ENCODE peak calls at places on chromosomes 16 and 17, in nine cellular contexts. D is WERI-Rb-1, Q is heart left ventricle, O is sigmoid colon, V is kidney, K is SK-N-SH, S is MM.1S, X is psoas muscle, H is Peyer's patch. N is an unnamed sample.

GRCh38 chr17:79082311-79083190 is 7.9 kb downstream of the ENGASE start:
- DNase-seq in D (peak; percentile 86), Q (peak; percentile 42), O (no peak), V (peak; percentile 80), K (peak; percentile 96), S (no peak), X (peak; percentile 76), H (peak; percentile 60), N (peak; percentile 97)

GRCh38 chr16:65728172-65728571 is 606.3 kb upstream of the CDH11 start:
- DNase-seq in D (peak; percentile 20), Q (peak; percentile 14), O (no peak), V (no peak), K (no peak), S (no peak), X (no peak), H (no peak), N (no peak)

GRCh38 chr16:11105038-11105903 is 150.7 kb downstream of the SOCS1 start:
- DNase-seq in D (no peak), Q (no peak), O (peak; percentile 79), V (peak; percentile 48), K (peak; percentile 40), S (peak; percentile 73), X (peak; percentile 61), H (peak; percentile 79), N (peak; percentile 92)

GRCh38 chr16:29237971-29238370 is 168.5 kb downstream of the NPIPB11 start:
- DNase-seq in D (no peak), Q (no peak), O (peak; percentile 11), V (no peak), K (no peak), S (no peak), X (no peak), H (no peak), N (no peak)

GRCh38 chr17:31415640-31416502 is 24.4 kb downstream of the RAB11FIP4 start:
- DNase-seq in D (no peak), Q (no peak), O (no peak), V (peak; percentile 61), K (no peak), S (no peak), X (no peak), H (no peak), N (no peak)

GRCh38 chr16:56295059-56295673 is 103.9 kb downstream of the GNAO1 start:
- DNase-seq in D (no peak), Q (no peak), O (no peak), V (no peak), K (no peak), S (no peak), X (no peak), H (no peak), N (no peak)

GRCh38 chr17:30377574-30377973 is 1.2 kb upstream of the CPD start:
- DNase-seq in D (no peak), Q (no peak), O (no peak), V (no peak), K (no peak), S (no peak), X (no peak), H (no peak), N (no peak)

GRCh38 chr16:54411555-54411954 is 125.0 kb upstream of the IRX3 start:
- DNase-seq in D (no peak), Q (peak; percentile 44), O (no peak), V (no peak), K (no peak), S (no peak), X (no peak), H (no peak), N (no peak)

GRCh38 chr16:2224183-2224486 is 744 bp downstream of the E4F1 start:
- DNase-seq in D (no peak), Q (no peak), O (no peak), V (no peak), K (no peak), S (peak; percentile 49), X (no peak), H (no peak), N (peak; percentile 98)

GRCh38 chr16:57167951-57168350 is 17.9 kb downstream of the PSME3IP1 start:
- DNase-seq in D (no peak), Q (no peak), O (peak; percentile 33), V (no peak), K (peak; percentile 46), S (peak; percentile 69), X (no peak), H (no peak), N (peak; percentile 83)

GRCh38 chr17:79774561-79774975 is 3.4 kb upstream of the CBX2 start:
- DNase-seq in D (peak; percentile 53), Q (no peak), O (no peak), V (peak; percentile 34), K (no peak), S (no peak), X (no peak), H (no peak), N (no peak)

GRCh38 chr17:46818929-46819859 is 702 bp upstream of the WNT3 start:
- DNase-seq in D (no peak), Q (no peak), O (no peak), V (no peak), K (peak; percentile 57), S (no peak), X (no peak), H (peak; percentile 48), N (peak; percentile 93)

GRCh38 chr17:11493947-11494346 is 104.3 kb upstream of the DNAH9 start:
- DNase-seq in D (peak; percentile 58), Q (no peak), O (no peak), V (no peak), K (no peak), S (no peak), X (no peak), H (no peak), N (no peak)

GRCh38 chr16:23407436-23408125 is 45.4 kb downstream of the COG7 start:
- DNase-seq in D (no peak), Q (no peak), O (peak; percentile 28), V (no peak), K (no peak), S (no peak), X (no peak), H (no peak), N (no peak)
- H3K9me3 ChIP-seq in D (no peaks in the 10 kb centered on the region), Q (no peaks in the 10 kb centered on the region), O (no peaks in the 10 kb centered on the region), V (no peaks in the 10 kb centered on the region), K (no peaks in the 10 kb centered on the region), S (no peaks in the 10 kb centered on the region), X (no peaks in the 10 kb centered on the region), H (no peaks in the 10 kb centered on the region), N (no peaks in the 10 kb centered on the region)

DNA sequence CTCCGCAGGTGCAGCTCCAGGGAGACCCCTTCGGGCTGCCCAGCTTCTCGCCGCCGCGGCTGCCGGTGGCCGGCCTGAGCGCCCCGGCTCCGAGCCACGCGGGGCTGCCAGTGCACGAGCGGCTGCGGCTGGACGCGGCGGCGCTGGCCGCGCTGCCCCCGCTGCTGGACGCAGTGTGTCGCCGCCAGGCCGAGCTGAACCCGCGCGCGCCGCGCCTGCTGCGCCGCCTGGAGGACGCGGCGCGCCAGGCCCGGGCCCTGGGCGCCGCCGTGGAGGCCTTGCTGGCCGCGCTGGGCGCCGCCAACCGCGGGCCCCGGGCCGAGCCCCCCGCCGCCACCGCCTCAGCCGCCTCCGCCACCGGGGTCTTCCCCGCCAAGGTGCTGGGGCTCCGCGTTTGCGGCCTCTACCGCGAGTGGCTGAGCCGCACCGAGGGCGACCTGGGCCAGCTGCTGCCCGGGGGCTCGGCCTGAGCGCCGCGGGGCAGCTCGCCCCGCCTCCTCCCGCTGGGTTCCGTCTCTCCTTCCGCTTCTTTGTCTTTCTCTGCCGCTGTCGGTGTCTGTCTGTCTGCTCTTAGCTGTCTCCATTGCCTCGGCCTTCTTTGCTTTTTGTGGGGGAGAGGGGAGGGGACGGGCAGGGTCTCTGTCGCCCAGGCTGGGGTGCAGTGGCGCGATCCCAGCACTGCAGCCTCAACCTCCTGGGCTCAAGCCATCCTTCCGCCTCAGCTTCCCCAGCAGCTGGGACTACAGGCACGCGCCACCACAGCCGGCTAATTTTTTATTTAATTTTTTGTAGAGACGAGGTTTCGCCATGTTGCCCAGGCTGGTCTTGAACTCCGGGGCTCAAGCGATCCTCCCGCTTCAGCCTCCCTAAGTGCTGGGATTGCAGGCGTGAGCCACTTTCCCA is 5.9 kb downstream of the CTF1 start:
- DNase-seq in D (peak; percentile 68), Q (peak; percentile 79), O (peak; percentile 81), V (peak; percentile 87), K (peak; percentile 94), S (peak; percentile 51), X (peak; percentile 87), H (peak; percentile 77), N (peak; percentile 99)
- TF ChIP-seq CTCF in D (peak; percentile 35), Q (peak; percentile 50), O (peak; percentile 17), V (peak; percentile 65), K (no peak), S (no peak), X (peak; percentile 63), H (no peak), N (peak; percentile 18)

GRCh38 chr16:35302859-35303258 is 1843.4 kb downstream of the TP53TG3F start:
- DNase-seq in D (no peak), Q (no peak), O (no peak), V (no peak), K (no peak), S (no peak), X (no peak), H (no peak), N (no peak)
- H3K9me3 ChIP-seq in D (no peaks in the 10 kb centered on the region), Q (no peaks in the 10 kb centered on the region), O (no peaks in the 10 kb centered on the region), V (peaks cover 3% of the 10 kb centered on the region), K (no peaks in the 10 kb centered on the region), S (no peaks in the 10 kb centered on the region), X (no peaks in the 10 kb centered on the region), H (no peaks in the 10 kb centered on the region), N (peaks cover 6% of the 10 kb centered on the region)

DNA sequence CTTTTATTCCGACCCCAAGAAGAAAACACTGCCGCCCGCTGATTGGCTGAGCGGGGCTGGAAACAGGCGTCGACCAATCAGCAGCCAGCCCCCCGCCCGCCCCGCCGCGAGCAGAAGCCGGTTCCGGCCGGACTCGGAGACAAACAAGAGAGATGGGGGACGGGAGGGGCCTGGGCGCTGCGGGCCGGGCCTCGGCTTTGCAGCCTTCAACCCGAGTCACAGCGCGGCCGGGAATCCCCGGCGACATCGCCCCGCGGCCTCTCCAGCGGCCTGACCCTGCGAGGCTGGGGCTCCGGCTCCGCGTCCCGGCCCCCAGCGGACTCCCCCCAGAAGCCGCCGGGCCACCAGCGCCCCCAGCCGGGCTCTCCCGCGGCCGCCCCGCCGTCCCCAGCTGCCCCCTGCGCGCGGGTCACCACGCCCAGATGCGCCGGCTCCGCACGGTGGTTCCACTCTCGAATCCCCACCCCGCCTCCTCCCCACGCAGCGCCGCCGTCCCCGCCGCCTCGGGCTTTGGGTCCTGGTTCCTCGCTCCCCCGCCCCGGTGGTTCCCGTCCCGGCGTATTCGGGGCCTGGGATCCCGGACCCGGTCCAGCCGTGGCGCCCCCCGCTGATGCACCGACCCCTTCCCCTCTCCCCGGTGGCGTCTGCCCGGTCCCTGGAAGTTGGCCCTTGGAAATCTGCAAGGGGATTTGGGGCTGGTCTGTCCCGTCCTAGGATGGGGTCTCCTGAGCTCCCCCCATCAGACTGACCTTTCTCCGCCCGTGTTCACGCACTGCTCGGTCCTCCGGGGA is 417 bp upstream of the SLC43A2 start:
- DNase-seq in D (peak; percentile 98), Q (peak; percentile 97), O (peak; percentile 97), V (peak; percentile 98), K (peak; percentile 99), S (peak; percentile 94), X (peak; percentile 97), H (peak; percentile 97), N (peak; percentile 100)
- TF ChIP-seq CTCF in D (peak; percentile 40), Q (peak; percentile 56), O (peak; percentile 50), V (peak; percentile 18), K (peak; percentile 54), S (peak; percentile 26), X (peak; percentile 54), H (peak; percentile 53), N (no peak)

DNA sequence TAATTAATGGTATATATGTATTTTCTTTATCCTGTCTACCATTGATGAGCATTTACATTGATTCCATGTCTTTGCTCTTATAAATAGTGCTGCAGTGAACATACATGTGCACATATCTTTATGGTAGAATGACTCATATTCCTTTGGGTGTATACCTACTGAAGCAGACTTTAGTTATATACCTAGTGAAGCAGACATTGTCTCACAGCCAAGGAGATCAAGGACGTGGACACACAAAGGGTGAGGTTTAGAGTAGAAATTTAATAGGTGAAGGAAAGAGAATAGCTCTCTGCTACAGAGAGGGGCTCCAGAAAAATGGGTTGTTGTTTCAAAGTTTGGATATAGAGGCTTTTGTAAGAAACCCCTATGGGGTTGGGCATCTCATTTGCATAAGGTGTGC is 700.3 kb downstream of the CDH11 start:
- DNase-seq in D (no peak), Q (no peak), O (no peak), V (no peak), K (no peak), S (no peak), X (no peak), H (no peak), N (no peak)
- H3K9me3 ChIP-seq in D (no peaks in the 10 kb centered on the region), Q (no peaks in the 10 kb centered on the region), O (no peaks in the 10 kb centered on the region), V (no peaks in the 10 kb centered on the region), K (no peaks in the 10 kb centered on the region), S (no peaks in the 10 kb centered on the region), X (no peaks in the 10 kb centered on the region), H (no peaks in the 10 kb centered on the region), N (no peaks in the 10 kb centered on the region)

N was measured in osteoblast.